ENCODE peak calls at places on chromosome 1, in seven cellular contexts. P, U, L, Z, V, S and T are unnamed samples.

GRCh38 chr1:97919568-97920261 is 1.1 kb downstream of the DPYD start:
- DNase-seq in U (no peak), V (no peak), Z (no peak), L (no peak), P (peak; percentile 25), S (peak; percentile 39), T (no peak)

GRCh38 chr1:170219163-170219562 is 73.4 kb downstream of the NTMT2 start:
- DNase-seq in V (no peak), U (no peak), P (no peak), S (no peak), L (no peak), Z (no peak), T (no peak)

GRCh38 chr1:43617668-43618067 is 32.3 kb upstream of the KDM4A start:
- DNase-seq in S (no peak), L (no peak), V (no peak), P (no peak), Z (no peak), U (no peak), T (no peak)

GRCh38 chr1:14238472-14239059 is 359.9 kb upstream of the KAZN start:
- DNase-seq in V (no peak), U (no peak), L (no peak), S (no peak), Z (peak; percentile 43), P (no peak), T (no peak)

GRCh38 chr1:58881471-58881994 is 97.7 kb upstream of the JUN start:
- DNase-seq in Z (peak; percentile 83), U (peak; percentile 73), S (peak; percentile 79), V (no peak), L (no peak), P (peak; percentile 66), T (no peak)

GRCh38 chr1:65105596-65105995 is 42.4 kb upstream of the AK4 start:
- DNase-seq in S (no peak), U (no peak), L (no peak), Z (no peak), V (no peak), P (no peak), T (no peak)

GRCh38 chr1:225044258-225044657 is 114.8 kb downstream of the DNAH14 start:
- DNase-seq in P (peak; percentile 34), Z (no peak), L (no peak), S (peak; percentile 29), V (no peak), U (no peak), T (no peak)

GRCh38 chr1:8424539-8425116 is 106.7 kb downstream of the SLC45A1 start:
- DNase-seq in V (no peak), L (peak; percentile 63), S (peak; percentile 54), U (peak; percentile 64), P (no peak), Z (peak; percentile 78), T (no peak)

GRCh38 chr1:8873506-8874229 is 4.8 kb downstream of the ENO1 start:
- DNase-seq in Z (peak; percentile 86), U (peak; percentile 68), V (peak; percentile 86), P (peak; percentile 97), S (peak; percentile 95), L (no peak), T (no peak)

GRCh38 chr1:87513270-87513669 is 184.6 kb downstream of the LMO4 start:
- DNase-seq in Z (no peak), S (no peak), L (no peak), P (no peak), V (no peak), U (no peak), T (no peak)

GRCh38 chr1:206823725-206824124 is 41.7 kb upstream of the IL20 start:
- DNase-seq in L (no peak), U (no peak), V (no peak), S (no peak), Z (no peak), P (peak; percentile 66), T (no peak)

GRCh38 chr1:110308247-110308646 is 30.9 kb upstream of the RBM15 start:
- DNase-seq in Z (no peak), U (no peak), L (no peak), S (no peak), P (peak; percentile 81), V (peak; percentile 65), T (no peak)

GRCh38 chr1:168301664-168302320 is 21.1 kb downstream of the TBX19 start:
- DNase-seq in L (no peak), U (no peak), S (no peak), P (peak; percentile 62), Z (no peak), V (peak; percentile 53), T (no peak)

GRCh38 chr1:234866007-234866866 is 256.3 kb upstream of the IRF2BP2 start:
- DNase-seq in L (no peak), S (peak; percentile 91), U (no peak), P (peak; percentile 78), V (no peak), Z (peak; percentile 71), T (no peak)

GRCh38 chr1:56686171-56686570 is 41.1 kb downstream of the PRKAA2 start:
- DNase-seq in U (no peak), P (peak; percentile 15), S (no peak), V (no peak), Z (no peak), L (no peak), T (no peak)

GRCh38 chr1:6271001-6271400 is 10.1 kb upstream of the GPR153 start:
- DNase-seq in Z (no peak), V (no peak), L (no peak), S (no peak), P (peak; percentile 34), U (no peak), T (no peak)

GRCh38 chr1:6271554-6271953 is 10.7 kb upstream of the GPR153 start:
- DNase-seq in P (peak; percentile 31), S (no peak), U (peak; percentile 71), Z (no peak), V (no peak), L (no peak), T (no peak)

GRCh38 chr1:6274102-6274501 is 13.2 kb upstream of the GPR153 start:
- DNase-seq in Z (no peak), V (no peak), U (no peak), L (no peak), P (no peak), S (no peak), T (no peak)

GRCh38 chr1:6273380-6273891 is 12.5 kb upstream of the GPR153 start:
- DNase-seq in L (no peak), P (peak; percentile 65), V (peak; percentile 9), U (no peak), Z (no peak), S (no peak), T (no peak)

GRCh38 chr1:6272476-6273270 is 11.8 kb upstream of the GPR153 start:
- DNase-seq in V (no peak), U (no peak), S (no peak), L (no peak), P (peak; percentile 25), Z (no peak), T (no peak)
- TF ChIP-seq CTCF in V (no peak), U (no peak), S (no peak), L (no peak), P (peak; percentile 21), Z (no peak), T (no peak)

GRCh38 chr1:78617615-78618026 is 2.6 kb upstream of the IFI44L start:
- DNase-seq in L (peak; percentile 49), Z (peak; percentile 84), V (peak; percentile 36), S (peak; percentile 78), P (peak; percentile 90), U (peak; percentile 43), T (no peak)
- TF ChIP-seq CTCF in L (peak; percentile 86), Z (peak; percentile 89), V (peak; percentile 65), S (peak; percentile 69), P (peak; percentile 86), U (peak; percentile 65), T (peak; percentile 94)

GRCh38 chr1:2188336-2188735 is 6.2 kb downstream of the FAAP20 start:
- DNase-seq in L (no peak), U (no peak), S (no peak), Z (no peak), V (no peak), P (no peak), T (no peak)

GRCh38 chr1:2187619-2188018 is 7.0 kb downstream of the FAAP20 start:
- DNase-seq in Z (no peak), S (no peak), P (no peak), L (no peak), U (no peak), V (no peak), T (no peak)

GRCh38 chr1:2192031-2192995 is 2.3 kb downstream of the FAAP20 start:
- DNase-seq in U (no peak), S (no peak), L (no peak), V (no peak), Z (peak; percentile 40), P (peak; percentile 83), T (no peak)

GRCh38 chr1:2190491-2190976 is 4.0 kb downstream of the FAAP20 start:
- DNase-seq in S (no peak), Z (peak; percentile 49), L (no peak), V (no peak), P (no peak), U (no peak), T (no peak)

DNA sequence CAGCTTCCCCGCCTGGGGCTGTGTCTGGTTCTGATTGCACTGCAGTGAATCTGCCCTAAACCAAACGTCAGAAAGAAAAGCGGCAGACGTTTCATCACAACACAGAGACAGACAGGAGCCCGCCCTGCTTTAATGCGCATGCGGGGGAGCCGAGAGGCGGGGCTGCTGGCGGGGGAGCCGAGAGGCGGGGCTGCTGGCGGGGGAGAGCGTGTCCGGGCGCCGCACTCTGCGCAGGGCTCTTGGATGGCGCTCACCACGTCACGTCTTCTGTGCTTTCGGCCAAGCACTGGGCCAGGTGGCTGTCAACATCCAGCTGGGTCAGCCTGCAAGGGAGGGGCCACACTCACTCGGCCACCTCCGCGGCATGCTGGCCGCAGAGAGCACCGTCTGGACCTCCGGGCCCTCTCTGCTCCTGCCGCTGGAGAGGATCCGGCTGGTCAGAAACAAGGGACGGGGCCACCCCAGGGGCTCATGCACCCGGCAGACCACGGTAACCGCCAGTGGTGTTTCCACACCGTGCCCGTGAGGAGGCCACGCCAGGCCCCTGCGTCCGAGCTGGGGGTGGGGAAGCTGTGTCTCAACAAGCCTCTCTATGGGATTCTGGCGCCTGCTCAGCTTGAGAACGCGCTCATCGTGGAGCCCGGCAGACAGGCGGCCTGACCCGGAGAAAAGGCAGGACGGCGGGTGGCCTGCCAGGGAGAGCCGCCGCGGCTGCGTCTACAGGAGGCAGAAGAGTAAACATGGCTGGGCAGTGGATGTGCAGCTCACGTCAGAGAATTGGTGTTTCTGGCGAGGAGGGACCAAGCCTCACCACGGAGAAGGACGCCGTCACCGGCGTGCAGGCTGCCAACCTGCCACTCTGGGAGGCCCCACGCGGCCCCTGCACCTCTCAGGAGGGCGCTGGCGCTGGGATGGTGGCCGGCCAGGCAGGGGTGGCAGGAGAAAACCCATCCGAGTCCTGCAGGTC is 4.8 kb downstream of the FAAP20 start:
- DNase-seq in S (peak; percentile 95), P (peak; percentile 95), V (no peak), U (peak; percentile 98), Z (peak; percentile 98), L (peak; percentile 87), T (peak; percentile 65)
- TF ChIP-seq CTCF in S (no peak), P (peak; percentile 4), V (no peak), U (no peak), Z (no peak), L (no peak), T (no peak)

DNA sequence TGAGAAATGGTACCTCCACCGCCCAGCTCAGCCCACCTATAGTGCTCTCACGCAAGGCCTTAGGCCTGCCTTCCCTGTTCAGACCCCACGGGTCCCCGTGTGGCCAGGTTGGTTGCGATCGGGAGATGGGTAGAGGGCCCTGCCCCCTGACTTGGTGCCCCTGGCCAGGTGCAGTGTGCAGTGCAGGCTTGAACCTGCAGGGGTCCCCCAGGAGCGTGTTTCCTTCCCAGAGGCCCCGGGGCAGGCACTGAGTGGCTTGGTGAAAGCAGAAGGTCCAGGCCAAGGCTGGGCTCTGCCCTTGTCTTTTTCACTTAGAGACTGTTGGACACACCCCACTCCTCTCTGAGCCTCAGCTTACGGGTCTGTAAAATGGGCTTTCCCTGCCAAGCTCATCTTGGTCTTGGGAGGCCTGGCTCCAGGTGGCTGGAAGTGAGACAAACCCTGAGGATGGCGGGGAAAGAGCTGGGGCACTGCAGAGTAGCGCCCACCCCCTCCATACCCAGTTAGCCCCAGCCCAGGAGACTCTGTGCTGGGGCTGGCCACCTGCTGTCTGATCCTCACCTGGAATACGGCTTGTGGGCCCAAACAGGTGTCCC is 9.3 kb upstream of the HES5 start:
- DNase-seq in S (peak; percentile 45), V (no peak), L (no peak), Z (no peak), U (peak; percentile 66), P (no peak), T (no peak)
- TF ChIP-seq CTCF in S (peak; percentile 29), V (no peak), L (peak; percentile 59), Z (no peak), U (no peak), P (no peak), T (no peak)